ENCODE peak calls at places on chromosomes 13 and 19, in five cellular contexts. J, K, P, M and H are unnamed samples.
A peak's percentile ranks its signal among the peaks of the same experiment; 100 is the strongest.

GRCh38 chr13:94712812-94713555 is 639 bp upstream of the SOX21 start:
- DNase-seq in J (peak; percentile 17), K (no peak), P (no peak), M (peak; percentile 60), H (peak; percentile 50)

GRCh38 chr13:34462843-34463242 is 479.2 kb upstream of the NBEA start:
- DNase-seq in J (no peak), K (peak; percentile 17), P (no peak), M (no peak), H (no peak)

GRCh38 chr13:94515352-94515751 is 35.9 kb upstream of the DCT start:
- DNase-seq in J (no peak), K (no peak), P (no peak), M (no peak), H (no peak)

GRCh38 chr13:97492257-97492656 is 58.3 kb downstream of the RAP2A start:
- DNase-seq in J (no peak), K (no peak), P (no peak), M (no peak), H (no peak)

GRCh38 chr19:29866011-29866410 is 54.2 kb downstream of the CCNE1 start:
- DNase-seq in J (no peak), K (no peak), P (no peak), M (no peak), H (no peak)

GRCh38 chr19:50465986-50466771 is 10.1 kb upstream of the EMC10 start:
- DNase-seq in J (peak; percentile 92), K (no peak), P (no peak), M (peak; percentile 88), H (peak; percentile 52)

GRCh38 chr13:41455725-41456419 is 1.5 kb upstream of the RGCC start:
- DNase-seq in J (no peak), K (no peak), P (no peak), M (peak; percentile 14), H (no peak)

GRCh38 chr19:46787331-46788100 is 878 bp downstream of the SLC1A5 start:
- DNase-seq in J (peak; percentile 26), K (peak; percentile 65), P (peak; percentile 80), M (peak; percentile 65), H (peak; percentile 84)

GRCh38 chr19:18197941-18198340 is 4.9 kb downstream of the MPV17L2 start:
- DNase-seq in J (no peak), K (no peak), P (no peak), M (no peak), H (no peak)

GRCh38 chr13:49400755-49401659 is 42.9 kb downstream of the CAB39L start:
- DNase-seq in J (peak; percentile 41), K (no peak), P (no peak), M (peak; percentile 27), H (no peak)

GRCh38 chr19:13646758-13647157 is 117.6 kb upstream of the MRI1 start:
- DNase-seq in J (no peak), K (no peak), P (no peak), M (no peak), H (no peak)

GRCh38 chr19:39297931-39298634 is 1.9 kb downstream of the IFNL1 start:
- DNase-seq in J (no peak), K (no peak), P (peak; percentile 75), M (no peak), H (no peak)

GRCh38 chr19:43532571-43532961 is 422 bp upstream of the ZNF575 start:
- DNase-seq in J (no peak), K (no peak), P (peak; percentile 71), M (no peak), H (peak; percentile 32)

GRCh38 chr19:45305421-45305820 is 17.3 kb downstream of the CKM start:
- DNase-seq in J (no peak), K (no peak), P (no peak), M (peak; percentile 69), H (no peak)

GRCh38 chr19:56866563-56866962 is 26.0 kb upstream of the PEG3 start:
- DNase-seq in J (peak; percentile 90), K (no peak), P (no peak), M (no peak), H (no peak)

GRCh38 chr19:29673451-29674371 is 8.4 kb downstream of the PLEKHF1 start:
- DNase-seq in J (no peak), K (no peak), P (no peak), M (no peak), H (no peak)

GRCh38 chr19:13269348-13269747 is 119.1 kb downstream of the IER2 start:
- DNase-seq in J (no peak), K (no peak), P (no peak), M (no peak), H (no peak)

GRCh38 chr13:74061939-74062595 is 72.1 kb downstream of the KLF12 start:
- DNase-seq in J (no peak), K (no peak), P (no peak), M (no peak), H (no peak)

GRCh38 chr13:51920267-51920666 is 58.5 kb downstream of the CCDC70 start:
- DNase-seq in J (no peak), K (no peak), P (no peak), M (no peak), H (no peak)

GRCh38 chr19:32570081-32570785 is 10.8 kb upstream of the PDCD5 start:
- DNase-seq in J (peak; percentile 58), K (no peak), P (no peak), M (peak; percentile 85), H (peak; percentile 72)

GRCh38 chr19:51570962-51571575 is at the start of gene ZNF175:
- DNase-seq in J (peak; percentile 94), K (peak; percentile 95), P (peak; percentile 92), M (peak; percentile 98), H (peak; percentile 88)

GRCh38 chr13:102597029-102598015 is 536 bp downstream of the TPP2 start:
- DNase-seq in J (peak; percentile 27), K (peak; percentile 16), P (peak; percentile 65), M (peak; percentile 31), H (peak; percentile 24)

GRCh38 chr19:29815231-29815630 is 3.4 kb downstream of the CCNE1 start:
- DNase-seq in J (no peak), K (no peak), P (no peak), M (no peak), H (no peak)

GRCh38 chr13:71979616-71980015 is 112.6 kb upstream of the DACH1 start:
- DNase-seq in J (no peak), K (no peak), P (no peak), M (peak; percentile 49), H (peak; percentile 8)

GRCh38 chr13:32947886-32948285 is 68.3 kb upstream of the KL start:
- DNase-seq in J (no peak), K (no peak), P (no peak), M (no peak), H (peak; percentile 57)

GRCh38 chr19:426725-427445 is 17.9 kb upstream of the C2CD4C start:
- DNase-seq in J (no peak), K (no peak), P (peak; percentile 36), M (peak; percentile 51), H (no peak)

GRCh38 chr13:110008816-110009215 is 222.4 kb upstream of the IRS2 start:
- DNase-seq in J (no peak), K (no peak), P (no peak), M (no peak), H (no peak)

GRCh38 chr13:21434588-21434987 is 24.5 kb downstream of the ZDHHC20 start:
- DNase-seq in J (no peak), K (no peak), P (no peak), M (no peak), H (no peak)

GRCh38 chr19:49684983-49685553 is 4.3 kb upstream of the ADM5 start:
- DNase-seq in J (no peak), K (no peak), P (no peak), M (no peak), H (no peak)

DNA sequence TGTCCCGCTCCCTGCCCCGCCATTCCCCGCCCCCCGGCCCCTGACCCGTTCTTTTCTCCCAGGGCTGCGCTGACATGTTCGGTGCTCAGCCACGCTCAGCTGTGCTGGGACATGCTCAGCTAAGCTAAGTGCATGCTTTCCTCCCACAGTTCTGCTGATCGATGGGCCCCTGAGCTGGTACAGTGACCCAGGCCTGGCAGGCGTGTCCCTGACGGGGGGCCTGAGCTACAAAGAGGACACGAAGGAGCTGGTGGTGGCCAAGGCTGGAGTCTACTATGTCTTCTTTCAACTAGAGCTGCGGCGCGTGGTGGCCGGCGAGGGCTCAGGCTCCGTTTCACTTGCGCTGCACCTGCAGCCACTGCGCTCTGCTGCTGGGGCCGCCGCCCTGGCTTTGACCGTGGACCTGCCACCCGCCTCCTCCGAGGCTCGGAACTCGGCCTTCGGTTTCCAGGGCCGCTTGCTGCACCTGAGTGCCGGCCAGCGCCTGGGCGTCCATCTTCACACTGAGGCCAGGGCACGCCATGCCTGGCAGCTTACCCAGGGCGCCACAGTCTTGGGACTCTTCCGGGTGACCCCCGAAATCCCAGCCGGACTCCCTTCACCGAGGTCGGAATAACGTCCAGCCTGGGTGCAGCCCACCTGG is 3.7 kb downstream of the TNFSF9 start:
- DNase-seq in J (no peak), K (no peak), P (no peak), M (peak; percentile 65), H (no peak)
- H3K4me1 ChIP-seq in J (peaks cover 16% of the 10 kb centered on the region), K (peaks cover 24% of the 10 kb centered on the region), P (peaks cover 22% of the 10 kb centered on the region), M (peaks cover 18% of the 10 kb centered on the region), H (no peaks in the 10 kb centered on the region)

GRCh38 chr13:99792079-99792921 is 179.3 kb downstream of the ZIC5 start:
- DNase-seq in J (no peak), K (no peak), P (no peak), M (peak; percentile 51), H (no peak)
- TF ChIP-seq CTCF in J (no peak), K (no peak), P (no peak), M (no peak), H (no peak)

GRCh38 chr19:53333466-53334449 is at the start of gene ZNF845:
- DNase-seq in J (peak; percentile 94), K (peak; percentile 93), P (peak; percentile 97), M (peak; percentile 96), H (peak; percentile 94)

GRCh38 chr19:53333071-53333465 is 481 bp upstream of the ZNF845 start:
- DNase-seq in J (peak; percentile 54), K (peak; percentile 38), P (peak; percentile 67), M (peak; percentile 82), H (peak; percentile 32)

GRCh38 chr19:53328967-53329366 is 4.6 kb upstream of the ZNF845 start:
- DNase-seq in J (peak; percentile 19), K (peak; percentile 70), P (peak; percentile 76), M (peak; percentile 75), H (peak; percentile 84)

GRCh38 chr19:53332484-53332883 is 1.1 kb upstream of the ZNF845 start:
- DNase-seq in J (no peak), K (no peak), P (no peak), M (peak; percentile 40), H (no peak)
- H3K4me3 ChIP-seq in J (peak overlapping the region; percentile 44), K (peak overlapping the region; percentile 95), P (peak overlapping the region; percentile 76), M (peak overlapping the region; percentile 92), H (no peak overlapping the region)

GRCh38 chr19:11190501-11190900 is 6.8 kb downstream of the KANK2 start:
- DNase-seq in J (no peak), K (no peak), P (no peak), M (no peak), H (no peak)
- H3K4me1 ChIP-seq in J (peaks cover 62% of the 10 kb centered on the region), K (peaks cover 100% of the 10 kb centered on the region), P (peaks cover 81% of the 10 kb centered on the region), M (peaks cover 8% of the 10 kb centered on the region), H (no peaks in the 10 kb centered on the region)